ENCODE peak calls at places on chromosomes 3 and 15, in four cellular contexts. K is testis, J is upper lobe of left lung, Z is GM23338. L is an unnamed sample. For H3K27me3, the result is how much of the 10 kb centered on the place peaks cover.

GRCh38 chr3:174099724-174100123 is 702.2 kb downstream of the NLGN1 start:
- DNase-seq in J (no peak), Z (no peak), K (no peak), L (no peak)

GRCh38 chr15:22850055-22850454 is 11.6 kb downstream of the NIPA2 start:
- DNase-seq in J (no peak), Z (no peak), K (no peak), L (no peak)

GRCh38 chr3:113264249-113264648 is 52.9 kb downstream of the BOC start:
- DNase-seq in Z (peak), J (no peak), K (no peak), L (peak)

GRCh38 chr3:71723452-71724170 is 1.6 kb downstream of the EIF4E3 start:
- DNase-seq in K (no peak), Z (no peak), J (no peak), L (no peak)

GRCh38 chr15:69555080-69555479 is 102.5 kb downstream of the RPLP1 start:
- DNase-seq in Z (no peak), J (no peak), K (no peak), L (no peak)

GRCh38 chr3:125039041-125039896 is 16.5 kb downstream of the HEG1 start:
- DNase-seq in J (peak), Z (no peak), K (no peak), L (peak)

GRCh38 chr15:57861805-57862586 is 155.5 kb downstream of the POLR2M start:
- DNase-seq in J (no peak), K (no peak), Z (no peak), L (no peak)

GRCh38 chr15:36658905-36659304 is 79.5 kb downstream of the CDIN1 start:
- DNase-seq in K (no peak), Z (peak), J (no peak), L (no peak)

GRCh38 chr3:110858549-110858948 is 213.1 kb upstream of the NECTIN3 start:
- DNase-seq in J (no peak), K (no peak), Z (no peak), L (no peak)

GRCh38 chr3:117150628-117151027 is 441.0 kb downstream of the TUSC7 start:
- DNase-seq in J (no peak), K (no peak), Z (no peak), L (no peak)

GRCh38 chr3:3765661-3766060 is 33.6 kb upstream of the LRRN1 start:
- DNase-seq in Z (no peak), J (no peak), K (no peak), L (no peak)

GRCh38 chr3:109944836-109945235 is 607.5 kb upstream of the DPPA4 start:
- DNase-seq in K (no peak), J (no peak), Z (no peak), L (no peak)

GRCh38 chr3:111695584-111696213 is 100.6 kb upstream of the ZBED2 start:
- DNase-seq in K (no peak), J (no peak), Z (no peak), L (no peak)

GRCh38 chr3:166688665-166689064 is 691.4 kb downstream of the ZBBX start:
- DNase-seq in J (no peak), K (no peak), Z (no peak), L (no peak)

GRCh38 chr3:124905093-124905492 is 17.9 kb upstream of the ITGB5 start:
- DNase-seq in K (no peak), Z (no peak), J (no peak), L (no peak)

GRCh38 chr3:196585044-196585757 is 16.7 kb downstream of the FBXO45 start:
- DNase-seq in J (no peak), Z (no peak), K (no peak), L (no peak)

GRCh38 chr3:104069114-104069513 is 1297.6 kb upstream of the ALCAM start:
- DNase-seq in J (no peak), K (no peak), Z (no peak), L (no peak)

GRCh38 chr3:127565711-127566110 is 24.8 kb downstream of the TPRA1 start:
- DNase-seq in Z (peak), J (no peak), K (peak), L (no peak)

GRCh38 chr3:23117856-23118255 is 85.3 kb upstream of the UBE2E2 start:
- DNase-seq in Z (no peak), K (no peak), J (no peak), L (no peak)

GRCh38 chr3:104598848-104599501 is 767.7 kb upstream of the ALCAM start:
- DNase-seq in Z (no peak), J (no peak), K (no peak), L (no peak)

GRCh38 chr3:110881069-110881468 is 190.5 kb upstream of the NECTIN3 start:
- DNase-seq in K (peak), Z (peak), J (no peak), L (peak)

GRCh38 chr15:33500432-33500831 is 189.7 kb downstream of the RYR3 start:
- DNase-seq in J (no peak), K (no peak), Z (no peak), L (no peak)

GRCh38 chr3:176974303-176974702 is 223.0 kb downstream of the TBL1XR1 start:
- DNase-seq in K (no peak), J (no peak), Z (no peak), L (no peak)

GRCh38 chr15:35696767-35697231 is 150.8 kb upstream of the DPH6 start:
- DNase-seq in K (no peak), J (no peak), Z (peak), L (no peak)

GRCh38 chr3:192130534-192131132 is 596.7 kb downstream of the FGF12 start:
- DNase-seq in K (peak), J (no peak), Z (peak), L (peak)

GRCh38 chr3:144294659-144295538 is 323.3 kb downstream of the DIPK2A start:
- DNase-seq in K (no peak), J (no peak), Z (no peak), L (no peak)

GRCh38 chr3:13077431-13078157 is 4.4 kb upstream of the IQSEC1 start:
- DNase-seq in Z (no peak), K (peak), J (no peak), L (no peak)

GRCh38 chr3:152183473-152183872 is 85.3 kb upstream of the MBNL1 start:
- DNase-seq in J (no peak), Z (peak), K (peak), L (peak)

GRCh38 chr15:39889601-39890000 is 30.5 kb downstream of the GPR176 start:
- DNase-seq in K (no peak), J (no peak), Z (no peak), L (no peak)

GRCh38 chr15:62853114-62853832 is 189.3 kb upstream of the TPM1 start:
- DNase-seq in K (no peak), J (no peak), Z (no peak), L (no peak)

GRCh38 chr15:100759116-100759515 is 120.5 kb upstream of the ALDH1A3 start:
- DNase-seq in J (no peak), K (no peak), Z (no peak), L (peak)

GRCh38 chr3:94440767-94441493 is 378.1 kb downstream of the NSUN3 start:
- DNase-seq in J (no peak), K (no peak), Z (no peak), L (no peak)

DNA sequence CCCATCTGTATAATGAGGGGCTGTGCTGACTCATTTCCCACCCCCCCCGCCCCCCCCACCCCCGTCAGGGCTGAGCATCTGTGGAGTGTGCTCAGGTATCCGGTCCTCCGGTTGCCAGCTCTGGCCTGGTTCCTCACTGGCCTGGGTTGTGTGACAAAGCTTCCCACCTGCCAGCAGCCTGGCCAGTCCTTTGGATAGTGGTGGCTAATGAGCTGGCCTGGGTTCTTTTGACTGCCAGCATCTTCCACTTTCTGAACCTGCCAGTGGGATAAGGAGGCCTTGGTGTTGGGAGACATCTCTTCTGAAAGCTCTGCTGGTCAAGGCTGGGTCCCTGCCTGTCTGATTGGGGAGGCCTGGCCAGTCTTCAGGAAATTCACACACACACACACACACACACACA is 14.1 kb upstream of the TBC1D21 start:
- DNase-seq in J (no peak), Z (no peak), K (no peak), L (no peak)
- H3K27me3 ChIP-seq in J (under half), Z (under half), K (under half), L (under half)

GRCh38 chr3:123412076-123412475 is 36.8 kb downstream of the ADCY5 start:
- DNase-seq in Z (peak), J (no peak), K (no peak), L (peak)

GRCh38 chr3:123414958-123415792 is 33.7 kb downstream of the ADCY5 start:
- DNase-seq in K (peak), Z (no peak), J (no peak), L (no peak)

GRCh38 chr3:123410149-123410515 is 38.8 kb downstream of the ADCY5 start:
- DNase-seq in Z (no peak), J (no peak), K (no peak), L (no peak)

GRCh38 chr3:123411340-123412040 is 37.4 kb downstream of the ADCY5 start:
- DNase-seq in K (no peak), Z (no peak), J (no peak), L (no peak)

GRCh38 chr3:123412811-123413588 is 35.9 kb downstream of the ADCY5 start:
- DNase-seq in J (no peak), K (peak), Z (peak), L (no peak)
- H3K4me3 ChIP-seq in J (no peak), K (peak), Z (no peak), L (no peak)

DNA sequence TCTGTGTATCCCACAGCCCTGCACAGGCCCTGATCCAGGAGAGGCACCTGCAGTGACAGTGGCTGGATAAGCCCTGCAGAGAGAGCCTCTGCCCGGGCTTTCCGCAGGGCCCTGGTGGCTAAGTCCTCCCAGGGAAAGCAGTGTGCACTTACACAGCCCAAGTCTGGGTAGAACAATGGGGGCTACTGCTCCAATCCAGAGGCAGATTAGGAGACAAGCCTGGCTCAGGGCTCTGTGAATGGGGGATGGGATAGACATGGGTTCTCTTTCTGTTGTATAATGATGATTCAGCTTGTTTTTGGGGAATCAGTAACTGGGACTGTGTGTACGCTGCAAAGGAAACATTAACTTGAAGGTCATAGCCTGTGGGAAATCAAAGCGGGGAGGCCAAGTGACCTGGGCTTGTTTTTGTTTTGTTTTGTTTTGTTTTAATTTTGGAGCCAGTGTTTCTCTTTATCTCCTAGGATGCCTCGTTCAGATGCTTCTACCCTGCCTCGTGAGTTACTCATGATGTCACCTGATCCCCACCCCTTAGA is 4.1 kb upstream of the ALDH1L1 start:
- DNase-seq in K (peak), Z (no peak), J (no peak), L (no peak)
- H3K27me3 ChIP-seq in K (under half), Z (under half), J (under half), L (under half)

DNA sequence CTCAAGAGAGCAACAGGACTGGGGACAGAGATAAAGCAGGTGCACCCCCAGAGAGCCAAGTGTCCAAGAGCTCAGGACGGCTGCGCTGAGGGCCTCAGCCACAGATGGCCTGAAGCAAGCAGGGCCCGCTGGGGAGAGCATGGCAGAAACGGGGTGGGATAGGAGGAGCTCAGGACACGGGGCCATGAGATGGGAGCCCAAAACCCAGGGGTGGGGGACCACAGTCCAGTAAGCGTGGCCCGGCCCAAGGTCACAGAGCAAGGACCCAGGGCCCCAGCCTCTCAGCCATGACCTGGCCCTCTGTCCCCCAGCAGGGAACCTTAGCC is 9.5 kb downstream of the DUSP7 start:
- DNase-seq in K (no peak), Z (no peak), J (no peak), L (no peak)
- H3K4me3 ChIP-seq in K (no peak), Z (no peak), J (no peak), L (no peak)

GRCh38 chr15:92322566-92323355 is 70.9 kb upstream of the ST8SIA2 start:
- DNase-seq in J (no peak), K (peak), Z (no peak), L (no peak)
- H3K27me3 ChIP-seq in J (under half), K (under half), Z (under half), L (under half)

GRCh38 chr3:178537123-178537754 is 1.0 kb downstream of the KCNMB2 start:
- DNase-seq in J (no peak), K (no peak), Z (peak), L (no peak)
- H3K4me3 ChIP-seq in J (peak), K (no peak), Z (peak), L (no peak)

DNA sequence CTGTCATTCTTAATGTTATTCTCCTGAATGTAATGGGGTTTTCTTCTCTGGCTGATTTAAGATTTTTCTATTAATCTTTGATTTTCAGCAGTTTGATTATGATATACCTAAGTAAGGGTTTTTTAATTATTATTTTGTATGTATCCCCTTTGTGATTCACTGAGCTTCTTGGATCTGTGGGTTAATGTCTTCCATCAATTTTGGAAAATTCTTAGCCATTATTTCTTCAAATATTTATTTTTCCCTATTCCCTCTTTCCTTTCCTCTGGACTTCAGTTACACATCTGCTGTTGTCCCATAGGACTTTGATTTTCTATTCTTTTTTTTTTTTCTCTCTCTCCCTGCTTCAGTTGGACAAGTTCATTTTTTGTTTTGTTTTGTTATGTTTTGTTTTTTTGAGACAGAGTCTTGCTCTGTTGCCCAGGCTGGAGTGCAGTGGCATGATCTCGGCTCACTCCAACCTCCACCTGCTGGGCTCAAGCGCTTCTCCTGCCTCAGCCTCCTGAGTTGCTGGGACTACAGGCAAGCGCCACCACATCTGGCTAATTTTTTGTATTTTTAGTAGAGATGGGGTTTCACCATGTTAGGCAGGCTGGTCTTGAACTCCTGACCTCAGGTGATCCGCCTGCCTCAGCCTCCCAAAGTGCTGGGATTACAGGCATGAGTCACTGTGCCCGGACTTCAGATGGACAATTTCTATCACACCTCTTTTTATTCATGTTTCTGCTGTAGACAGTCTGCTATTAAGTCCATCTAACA is 40.6 kb downstream of the XYLB start:
- DNase-seq in Z (no peak), J (no peak), K (no peak), L (no peak)
- H3K27me3 ChIP-seq in Z (under half), J (under half), K (under half), L (under half)

DNA sequence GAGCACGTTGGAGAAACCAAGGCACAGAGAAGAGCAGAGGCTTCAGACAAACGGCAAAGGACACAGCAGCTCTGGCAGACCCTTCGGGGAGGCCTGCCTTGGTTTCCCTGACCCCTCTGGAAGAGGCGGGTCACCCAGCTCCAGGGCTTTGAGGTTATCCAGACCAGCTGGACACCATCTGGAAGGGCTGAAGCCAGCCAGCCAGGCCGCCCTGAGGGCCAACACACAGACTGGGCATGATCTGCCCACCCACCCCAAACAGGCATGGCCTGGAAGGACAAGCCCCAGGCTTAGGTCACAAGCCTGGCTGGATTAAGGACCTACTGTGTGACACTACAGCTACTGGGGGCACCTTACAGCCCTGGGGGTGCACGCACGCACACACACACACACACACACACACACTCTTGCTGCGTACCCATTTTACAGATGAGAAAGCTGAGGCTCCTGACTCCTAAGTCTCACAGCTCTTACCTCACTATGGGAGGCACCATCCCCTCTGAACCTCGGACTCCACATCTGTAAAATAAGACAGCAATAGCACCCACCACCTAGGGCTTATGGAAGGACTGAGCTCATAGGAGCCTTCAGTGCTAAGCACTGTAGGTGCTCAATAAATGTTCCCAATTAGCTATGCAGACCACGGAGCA is 10.8 kb downstream of the PLXND1 start:
- DNase-seq in Z (no peak), K (no peak), J (no peak), L (no peak)
- H3K4me3 ChIP-seq in Z (no peak), K (no peak), J (no peak), L (no peak)

GRCh38 chr3:160225181-160226025 is at the start of gene C3orf80:
- DNase-seq in K (peak), Z (peak), J (peak), L (peak)

GRCh38 chr3:160226026-160226739 is 961 bp downstream of the C3orf80 start:
- DNase-seq in Z (peak), J (peak), K (peak), L (peak)

GRCh38 chr3:160224811-160225180 is 426 bp upstream of the C3orf80 start:
- DNase-seq in K (no peak), J (no peak), Z (no peak), L (peak)

GRCh38 chr3:160226740-160227048 is 1.5 kb downstream of the C3orf80 start:
- DNase-seq in K (no peak), J (no peak), Z (no peak), L (no peak)

GRCh38 chr3:160227389-160227788 is 2.2 kb downstream of the C3orf80 start:
- DNase-seq in K (no peak), Z (no peak), J (no peak), L (no peak)
- H3K27me3 ChIP-seq in K (under half), Z (half or more), J (under half), L (half or more)

GRCh38 chr15:55108858-55109518 is 87.8 kb downstream of the RSL24D1 start:
- DNase-seq in Z (peak), J (peak), K (peak), L (peak)
- H3K4me3 ChIP-seq in Z (no peak), J (no peak), K (no peak), L (no peak)